ENCODE peak calls at places on chromosomes 1 and 21, in five cellular contexts. U is SK-N-SH, T is HEK293T, V is K562, I is HepG2. G is an unnamed sample.

GRCh38 chr1:150072959-150073358 is 5.4 kb downstream of the VPS45 start:
- DNase-seq in V (no peak), I (no peak), U (peak), T (no peak), G (no peak)

GRCh38 chr1:175580351-175580750 is 163.0 kb downstream of the TNR start:
- DNase-seq in T (no peak), V (no peak), U (no peak), I (no peak), G (no peak)

GRCh38 chr1:164780111-164780510 is 221.1 kb downstream of the PBX1 start:
- DNase-seq in I (no peak), T (no peak), V (no peak), U (no peak), G (no peak)

GRCh38 chr1:41282679-41283317 is 40.7 kb upstream of the SCMH1 start:
- DNase-seq in V (peak), U (peak), T (peak), I (peak), G (no peak)

GRCh38 chr1:54051936-54052469 is 1.0 kb downstream of the TMEM59 start:
- DNase-seq in T (peak), V (peak), U (peak), I (no peak), G (no peak)

GRCh38 chr1:184150776-184151531 is 99.4 kb downstream of the TSEN15 start:
- DNase-seq in T (no peak), V (no peak), U (no peak), I (no peak), G (no peak)

GRCh38 chr1:184433928-184434502 is 47.2 kb downstream of the C1orf21 start:
- DNase-seq in T (no peak), U (no peak), I (no peak), V (no peak), G (no peak)

GRCh38 chr21:29351691-29352090 is 53.0 kb downstream of the BACH1 start:
- DNase-seq in T (no peak), V (no peak), U (no peak), I (no peak), G (no peak)

GRCh38 chr1:60428161-60428560 is 354.6 kb upstream of the C1orf87 start:
- DNase-seq in V (no peak), U (no peak), T (no peak), I (no peak), G (no peak)

GRCh38 chr1:247906504-247907047 is 11.2 kb downstream of the OR2W3 start:
- DNase-seq in V (peak), T (no peak), U (no peak), I (no peak), G (no peak)

GRCh38 chr1:112603541-112603940 is 15.4 kb downstream of the ST7L start:
- DNase-seq in V (no peak), U (no peak), T (no peak), I (no peak), G (no peak)

GRCh38 chr1:152870831-152871730 is 7.0 kb upstream of the SMCP start:
- DNase-seq in I (peak), U (no peak), T (peak), V (peak), G (no peak)

GRCh38 chr1:232686346-232686745 is 56.4 kb upstream of the SIPA1L2 start:
- DNase-seq in I (no peak), V (no peak), T (no peak), U (no peak), G (no peak)

GRCh38 chr1:118151312-118151937 is 33.6 kb downstream of the SPAG17 start:
- DNase-seq in V (peak), U (peak), I (peak), T (peak), G (peak)

GRCh38 chr1:7334475-7335035 is 436.5 kb upstream of the VAMP3 start:
- DNase-seq in T (peak), V (no peak), I (no peak), U (peak), G (no peak)

GRCh38 chr1:24251501-24251900 is 64.4 kb upstream of the IFNLR1 start:
- DNase-seq in U (no peak), V (no peak), T (no peak), I (no peak), G (no peak)

DNA sequence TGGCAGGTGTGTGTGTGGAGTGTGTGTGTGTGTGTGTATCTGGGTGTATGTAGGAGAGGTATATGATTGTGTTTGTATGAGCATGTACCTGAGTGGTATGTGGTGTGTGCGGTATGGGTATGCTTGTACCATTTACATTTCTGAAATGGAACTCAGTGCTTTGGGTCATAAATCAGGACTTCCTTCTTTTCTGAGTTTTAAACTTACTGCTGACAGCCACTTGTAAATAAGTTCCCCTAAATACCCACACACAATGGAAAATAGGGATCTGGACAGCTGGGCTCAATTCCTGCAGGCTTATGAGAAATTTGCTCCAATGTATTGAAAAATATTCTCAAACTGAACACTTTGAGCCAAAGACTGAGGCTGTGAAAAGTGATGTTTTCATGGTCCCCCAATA is 293.6 kb downstream of the HLX start:
- DNase-seq in I (no peak), U (no peak), V (no peak), T (no peak), G (no peak)
- TF ChIP-seq FOXM1 in I (no peak), U (no peak), V (no peak), T (no peak), G (no peak)

GRCh38 chr1:48817505-48818114 is 40.9 kb upstream of the BEND5 start:
- DNase-seq in V (peak), U (peak), T (peak), I (peak), G (no peak)
- TF ChIP-seq FOXM1 in V (no peak), U (no peak), T (no peak), I (no peak), G (no peak)

DNA sequence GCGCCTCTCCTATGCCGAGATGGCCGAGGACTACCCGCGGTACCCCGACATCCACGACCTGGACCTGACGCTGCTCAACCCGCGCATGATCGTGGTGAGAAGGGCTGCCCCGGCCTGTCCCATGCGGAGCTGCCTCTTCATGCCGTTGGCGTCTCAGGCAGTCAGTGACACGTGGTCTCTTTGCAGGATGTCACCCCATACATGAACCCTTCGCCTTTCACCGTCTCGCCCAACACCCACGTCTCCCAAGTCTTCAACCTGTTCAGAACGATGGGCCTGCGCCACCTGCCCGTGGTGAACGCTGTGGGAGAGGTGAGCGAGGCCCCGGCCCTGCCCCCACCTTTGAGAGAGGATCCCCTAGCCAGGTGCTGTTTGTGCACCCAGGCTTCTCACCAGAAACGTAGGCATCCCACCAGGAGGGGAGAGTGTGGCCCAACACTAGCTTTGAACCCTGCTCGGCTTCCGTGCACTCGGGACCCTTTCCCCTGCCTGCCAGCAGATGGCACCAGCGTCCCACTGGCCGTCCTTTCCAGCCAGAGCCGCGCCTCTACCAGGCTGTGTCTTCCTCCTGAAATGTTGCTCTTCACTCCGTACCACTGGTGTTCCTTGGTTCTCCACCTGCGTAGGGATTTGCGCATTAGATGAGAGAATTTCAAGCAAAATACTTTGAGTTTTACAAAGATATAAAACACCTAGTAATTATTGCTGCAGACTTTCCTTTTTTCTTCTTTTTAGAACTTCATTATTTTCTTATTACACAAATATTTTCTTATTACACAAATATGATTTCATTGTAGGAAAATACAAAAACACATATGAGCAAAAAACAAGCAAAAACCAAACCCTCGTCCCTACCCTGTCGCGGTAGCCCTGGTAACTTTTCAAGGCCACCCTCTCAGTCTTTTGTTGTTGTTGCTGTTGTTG is 9.0 kb downstream of the NPPA start:
- DNase-seq in I (peak), T (peak), V (peak), U (peak), G (peak)
- TF ChIP-seq FOXM1 in I (no peak), T (no peak), V (no peak), U (no peak), G (no peak)

DNA sequence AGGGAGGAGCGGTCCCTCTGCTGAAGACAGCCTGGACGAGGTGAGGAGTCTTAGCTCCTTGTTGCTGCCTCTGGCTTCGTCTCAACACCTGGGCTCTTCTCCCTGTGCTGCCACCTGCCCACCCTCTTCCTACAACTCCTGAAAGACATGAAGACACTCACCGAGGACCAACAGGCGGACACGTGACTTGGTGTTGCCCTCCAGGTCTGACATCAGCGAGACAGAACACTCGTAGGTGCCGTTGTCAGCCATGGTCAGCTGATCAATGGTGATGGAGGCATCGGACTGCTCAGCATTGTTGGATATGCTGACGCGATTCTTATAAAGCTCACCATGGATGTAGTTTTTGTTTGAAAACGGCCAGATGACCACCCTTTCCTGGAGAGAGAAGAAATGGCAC is 21.4 kb downstream of the GPA33 start:
- DNase-seq in V (no peak), T (no peak), I (no peak), U (no peak), G (no peak)
- TF ChIP-seq FOXM1 in V (no peak), T (no peak), I (no peak), U (no peak), G (no peak)

GRCh38 chr21:27418338-27418737 is 451.4 kb upstream of the ADAMTS5 start:
- DNase-seq in U (no peak), T (no peak), I (no peak), V (no peak), G (no peak)
- TF ChIP-seq FOXM1 in U (no peak), T (no peak), I (no peak), V (no peak), G (no peak)

DNA sequence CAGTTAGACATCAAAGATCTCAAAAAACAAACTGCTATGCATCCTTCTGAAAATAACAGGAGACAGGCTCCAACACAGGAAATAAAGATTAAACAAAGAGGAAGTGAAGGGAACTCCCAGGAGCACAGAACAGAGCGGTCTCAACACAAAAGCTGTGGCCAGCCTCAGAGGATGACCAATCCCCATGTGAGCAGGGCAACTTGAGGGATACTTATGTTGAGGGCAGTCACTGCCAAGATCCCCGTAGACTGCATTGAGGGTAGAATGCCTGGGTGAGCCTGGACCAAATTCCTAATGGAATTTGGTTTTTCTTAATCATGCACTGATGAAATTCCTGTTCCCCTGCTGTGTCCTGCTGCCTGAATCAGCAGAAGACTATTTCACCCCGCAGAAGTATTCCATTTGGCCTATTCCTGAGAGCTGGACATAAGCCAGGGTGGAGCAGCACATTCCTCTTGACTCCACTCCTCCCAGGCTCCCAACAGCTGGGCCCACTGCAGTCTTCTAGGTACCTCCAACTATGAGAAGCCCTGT is 49.0 kb downstream of the JAK1 start:
- DNase-seq in I (peak), U (no peak), V (peak), T (no peak), G (no peak)
- TF ChIP-seq FOXM1 in I (no peak), U (no peak), V (no peak), T (no peak), G (no peak)

G was measured in GM12878.